ENCODE peak calls at places on chromosomes 13 and 19, in six cellular contexts. R, M, P, F, B and L are unnamed samples.

GRCh38 chr19:547117-547516 is 3.3 kb downstream of the GZMM start:
- DNase-seq in M (no peak), F (no peak), B (no peak), P (no peak), R (no peak), L (no peak)

GRCh38 chr13:80877944-80878241 is 537.0 kb upstream of the SPRY2 start:
- DNase-seq in F (no peak), P (no peak), M (no peak), R (no peak), B (no peak), L (no peak)

GRCh38 chr19:17883627-17884413 is 12.1 kb downstream of the SLC5A5 start:
- DNase-seq in B (no peak), M (no peak), R (no peak), F (no peak), P (no peak), L (no peak)

GRCh38 chr13:38777347-38778107 is 90.7 kb downstream of the FREM2 start:
- DNase-seq in M (no peak), F (no peak), B (no peak), P (no peak), R (no peak), L (no peak)

GRCh38 chr13:92804346-92804745 is 422.3 kb upstream of the GPC6 start:
- DNase-seq in P (no peak), F (no peak), B (no peak), M (no peak), R (no peak), L (no peak)

GRCh38 chr19:13951043-13951442 is 1.3 kb upstream of the DCAF15 start:
- DNase-seq in F (no peak), M (no peak), P (no peak), B (no peak), R (no peak), L (no peak)

GRCh38 chr13:111634410-111634809 is 314.0 kb downstream of the TEX29 start:
- DNase-seq in B (no peak), M (no peak), F (no peak), R (no peak), P (no peak), L (no peak)

GRCh38 chr19:38527466-38528136 is 90.2 kb downstream of the MAP4K1 start:
- DNase-seq in P (no peak), B (no peak), M (no peak), R (no peak), F (no peak), L (no peak)

GRCh38 chr13:106612688-106613087 is 44.8 kb upstream of the ARGLU1 start:
- DNase-seq in F (peak; percentile 39), M (peak; percentile 82), P (no peak), B (peak; percentile 90), R (peak; percentile 46), L (peak; percentile 67)

GRCh38 chr13:75353786-75354193 is 128.2 kb downstream of the TBC1D4 start:
- DNase-seq in B (no peak), F (no peak), P (no peak), M (no peak), R (no peak), L (no peak)

GRCh38 chr13:47188802-47189201 is 291.9 kb upstream of the HTR2A start:
- DNase-seq in P (no peak), M (no peak), F (no peak), B (no peak), R (no peak), L (no peak)

GRCh38 chr13:27712421-27712820 is 79.9 kb upstream of the GSX1 start:
- DNase-seq in F (peak; percentile 10), M (no peak), R (peak; percentile 32), P (no peak), B (peak; percentile 25), L (no peak)

GRCh38 chr19:2045501-2046045 is 5.5 kb downstream of the MKNK2 start:
- DNase-seq in P (no peak), B (no peak), R (peak; percentile 95), F (peak; percentile 84), M (peak; percentile 81), L (no peak)

GRCh38 chr19:1173845-1174809 is at the start of gene SBNO2:
- DNase-seq in M (peak; percentile 96), R (peak; percentile 92), B (peak; percentile 93), P (peak; percentile 71), F (peak; percentile 72), L (peak; percentile 93)

GRCh38 chr13:107347641-107348369 is 779.9 kb upstream of the ARGLU1 start:
- DNase-seq in B (no peak), M (no peak), R (no peak), P (no peak), F (no peak), L (no peak)

GRCh38 chr19:49403404-49404187 is 15.5 kb downstream of the KASH5 start:
- DNase-seq in P (no peak), M (no peak), F (no peak), B (no peak), R (no peak), L (no peak)

GRCh38 chr19:10419646-10420443 is 493 bp upstream of the PDE4A start:
- DNase-seq in B (no peak), R (no peak), F (no peak), M (peak; percentile 77), P (no peak), L (no peak)

GRCh38 chr13:99375806-99376080 is 68.5 kb upstream of the GPR183 start:
- DNase-seq in F (no peak), M (no peak), P (no peak), R (no peak), B (no peak), L (no peak)

GRCh38 chr19:15815306-15815705 is at the start of gene OR10H1:
- DNase-seq in R (peak; percentile 84), P (no peak), F (no peak), M (no peak), B (no peak), L (no peak)

GRCh38 chr19:44303976-44304568 is 753 bp downstream of the ZNF235 start:
- DNase-seq in M (no peak), P (no peak), B (no peak), F (no peak), R (no peak), L (no peak)

GRCh38 chr19:16369306-16369663 is 44.7 kb downstream of the KLF2 start:
- DNase-seq in P (no peak), M (no peak), B (no peak), F (no peak), R (no peak), L (no peak)

GRCh38 chr19:47019431-47020041 is at the start of gene NPAS1:
- DNase-seq in M (no peak), R (no peak), P (no peak), F (no peak), B (no peak), L (no peak)
- H3K4me3 ChIP-seq in M (no peak within 1 kb of the TSS), R (no peak within 1 kb of the TSS), P (peak within 1 kb of the TSS; percentile 49), F (no peak within 1 kb of the TSS), B (peak within 1 kb of the TSS; percentile 12), L (no peak within 1 kb of the TSS)

GRCh38 chr19:8321067-8321759 is at the start of the genes NDUFA7 and RPS28:
- DNase-seq in F (peak; percentile 94), P (peak; percentile 96), R (peak; percentile 99), M (peak; percentile 99), B (peak; percentile 97), L (peak; percentile 96)
- TF ChIP-seq CTCF in F (peak; percentile 44), P (peak; percentile 53), R (no peak), M (peak; percentile 39), B (peak; percentile 63), L (peak; percentile 74)

GRCh38 chr19:35742121-35742724 is at the start of gene IGFLR1:
- DNase-seq in B (no peak), F (no peak), M (no peak), P (no peak), R (no peak), L (no peak)
- H3K4me3 ChIP-seq in B (no peak within 1 kb of the TSS), F (peak within 1 kb of the TSS; percentile 52), M (no peak within 1 kb of the TSS), P (peak within 1 kb of the TSS; percentile 79), R (no peak within 1 kb of the TSS), L (no peak within 1 kb of the TSS)

DNA sequence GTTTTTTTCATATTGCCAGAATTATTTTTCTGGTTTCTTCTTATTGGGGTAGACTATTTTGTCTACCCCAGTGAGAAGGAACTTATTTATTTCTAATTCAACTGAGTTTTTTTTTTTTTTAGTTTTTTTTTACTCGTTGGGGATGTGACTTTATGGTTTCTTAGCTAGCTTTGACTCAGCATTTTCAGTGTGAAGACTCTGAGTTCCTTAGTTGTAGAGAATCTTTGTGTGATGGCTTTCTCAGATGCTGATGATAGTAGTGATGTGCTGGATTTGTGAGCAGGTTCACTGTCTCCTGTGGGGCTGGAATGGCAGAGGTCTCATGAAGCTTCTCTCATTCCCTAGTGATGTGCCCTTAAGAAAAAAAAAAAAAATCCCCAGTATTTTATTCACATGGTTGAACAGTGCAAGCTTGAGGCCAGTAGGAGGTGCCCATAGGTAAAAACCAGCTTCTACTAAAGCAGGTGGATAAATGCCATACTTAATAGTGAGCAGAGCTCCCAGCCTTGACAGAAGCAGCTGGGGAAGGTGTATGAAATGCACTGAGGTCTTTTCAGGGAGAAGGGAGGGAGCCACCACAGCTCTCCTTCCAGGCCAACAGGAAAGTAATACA is 106.2 kb upstream of the KLF5 start:
- DNase-seq in R (peak; percentile 54), F (no peak), P (no peak), B (no peak), M (no peak), L (no peak)
- TF ChIP-seq CTCF in R (no peak), F (no peak), P (no peak), B (no peak), M (no peak), L (no peak)